ENCODE peak calls at places on chromosomes 16 and 17, in four cellular contexts. S is fibroblast of lung, V is uterus, L is Peyer's patch. U is an unnamed sample.

GRCh38 chr16:56183266-56183665 is 8.0 kb upstream of the GNAO1 start:
- DNase-seq in S (no peak), V (no peak), L (no peak), U (no peak)

GRCh38 chr17:43695968-43696865 is 34.5 kb upstream of the MEOX1 start:
- DNase-seq in S (peak; percentile 49), V (no peak), L (no peak), U (no peak)

GRCh38 chr17:58121925-58122324 is 26.3 kb upstream of the OR4D1 start:
- DNase-seq in S (peak; percentile 35), V (no peak), L (no peak), U (peak; percentile 45)

GRCh38 chr17:29664743-29665479 is 42.2 kb upstream of the CORO6 start:
- DNase-seq in S (peak; percentile 91), V (no peak), L (no peak), U (no peak)

GRCh38 chr16:15539197-15539596 is 103.8 kb downstream of the MARF1 start:
- DNase-seq in S (no peak), V (no peak), L (no peak), U (peak; percentile 19)

GRCh38 chr17:74825952-74826713 is 33.6 kb downstream of the GRIN2C start:
- DNase-seq in S (no peak), V (no peak), L (no peak), U (peak; percentile 58)

GRCh38 chr17:309361-309888 is 43.2 kb downstream of the RPH3AL start:
- DNase-seq in S (peak; percentile 29), V (no peak), L (no peak), U (peak; percentile 67)

GRCh38 chr17:49031965-49032928 is 35.1 kb downstream of the IGF2BP1 start:
- DNase-seq in S (peak; percentile 65), V (peak; percentile 25), L (no peak), U (peak; percentile 96)

GRCh38 chr17:79619196-79619595 is 8.3 kb upstream of the RBFOX3 start:
- DNase-seq in S (no peak), V (peak; percentile 2), L (peak; percentile 5), U (no peak)

GRCh38 chr17:81285179-81285878 is 9.8 kb downstream of the SLC38A10 start:
- DNase-seq in S (peak; percentile 34), V (peak; percentile 54), L (peak; percentile 60), U (no peak)

GRCh38 chr16:50602531-50603205 is 54.5 kb downstream of the NKD1 start:
- DNase-seq in S (no peak), V (no peak), L (no peak), U (no peak)

GRCh38 chr17:47955497-47956461 is 1.9 kb downstream of the PRR15L start:
- DNase-seq in S (no peak), V (no peak), L (peak; percentile 77), U (no peak)

GRCh38 chr17:13204607-13205237 is 186.9 kb upstream of the ELAC2 start:
- DNase-seq in S (peak; percentile 54), V (no peak), L (no peak), U (no peak)

GRCh38 chr17:15377608-15378007 is 36.2 kb upstream of the TEKT3 start:
- DNase-seq in S (peak; percentile 89), V (no peak), L (no peak), U (no peak)

GRCh38 chr17:61452301-61453290 is at the start of gene TBX4:
- DNase-seq in S (no peak), V (no peak), L (no peak), U (no peak)

GRCh38 chr17:79019631-79020584 is 4.1 kb upstream of the C1QTNF1 start:
- DNase-seq in S (peak; percentile 59), V (peak; percentile 56), L (peak; percentile 70), U (peak; percentile 78)

GRCh38 chr17:8463089-8463488 is 27.4 kb downstream of the NDEL1 start:
- DNase-seq in S (no peak), V (no peak), L (no peak), U (no peak)

GRCh38 chr17:81153340-81153803 is 11.9 kb upstream of the PVALEF start:
- DNase-seq in S (peak; percentile 15), V (no peak), L (no peak), U (peak; percentile 94)

GRCh38 chr16:50301626-50302471 is 35.5 kb downstream of the ADCY7 start:
- DNase-seq in S (peak; percentile 91), V (peak; percentile 27), L (peak; percentile 47), U (no peak)

GRCh38 chr17:11720816-11721215 is 122.5 kb downstream of the DNAH9 start:
- DNase-seq in S (no peak), V (no peak), L (no peak), U (no peak)

GRCh38 chr17:82301916-82302497 is 15.4 kb downstream of the CD7 start:
- DNase-seq in S (no peak), V (no peak), L (no peak), U (no peak)

GRCh38 chr16:35734728-35735402 is 2275.5 kb downstream of the TP53TG3F start:
- DNase-seq in S (no peak), V (no peak), L (no peak), U (no peak)

GRCh38 chr17:66523378-66524174 is 221.2 kb downstream of the PRKCA start:
- DNase-seq in S (peak; percentile 69), V (no peak), L (no peak), U (no peak)

GRCh38 chr16:58464047-58464915 is 35.7 kb upstream of the NDRG4 start:
- DNase-seq in S (no peak), V (no peak), L (no peak), U (peak; percentile 25)

DNA sequence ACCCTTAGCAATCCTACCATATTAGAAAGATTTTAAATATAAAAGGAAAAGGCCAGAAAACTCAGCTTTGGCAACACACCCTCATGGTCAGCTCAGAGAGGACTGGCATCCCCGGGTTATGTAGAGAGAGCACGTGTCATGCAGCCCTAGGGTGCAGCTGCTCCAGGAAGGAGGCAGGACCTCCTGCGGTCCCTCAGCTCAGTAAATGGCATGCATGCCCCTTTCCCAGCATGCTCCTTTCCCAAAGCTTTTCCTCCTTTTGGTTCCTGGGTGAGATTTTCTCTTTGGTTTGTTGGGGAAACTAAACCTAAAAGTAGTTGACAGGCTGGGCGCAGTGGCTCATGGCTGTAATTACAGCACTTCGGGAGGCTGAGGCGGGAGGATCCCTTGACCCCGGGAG is 3.9 kb downstream of the GAN start:
- DNase-seq in S (no peak), V (no peak), L (no peak), U (peak; percentile 58)
- H3K4me3 ChIP-seq in S (no peak overlapping the region), V (no peak overlapping the region), L (no peak overlapping the region), U (no peak overlapping the region)

DNA sequence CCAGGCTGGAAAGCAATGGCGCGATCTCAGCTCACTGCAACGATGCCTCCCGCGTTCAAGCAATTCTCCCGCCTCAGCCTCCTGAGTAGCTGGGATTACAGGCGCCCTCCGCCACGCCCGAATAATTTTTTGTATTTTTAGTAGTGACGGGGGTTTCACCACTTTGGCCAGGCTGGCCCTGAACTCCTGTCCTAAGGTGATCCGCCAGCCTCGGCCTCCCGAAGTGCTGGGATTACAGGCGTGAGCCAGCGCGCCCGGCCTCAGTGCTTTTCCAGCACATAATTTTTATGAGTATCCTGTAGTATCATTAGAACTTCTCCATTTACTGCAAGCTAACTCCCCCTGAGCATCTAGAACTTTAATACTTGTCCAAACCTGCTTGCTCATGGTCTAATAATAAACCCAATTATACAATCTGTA is 1.8 kb downstream of the UBE2G1 start:
- DNase-seq in S (no peak), V (peak; percentile 25), L (no peak), U (no peak)
- H3K4me3 ChIP-seq in S (peak overlapping the region; percentile 81), V (peak overlapping the region; percentile 70), L (peak overlapping the region; percentile 100), U (peak overlapping the region; percentile 100)

GRCh38 chr16:70679653-70680494 is 6.0 kb downstream of the MTSS2 start:
- DNase-seq in S (no peak), V (peak; percentile 53), L (no peak), U (peak; percentile 76)

GRCh38 chr16:70682239-70683145 is 3.4 kb downstream of the MTSS2 start:
- DNase-seq in S (no peak), V (no peak), L (no peak), U (no peak)

GRCh38 chr16:70683146-70683944 is 2.5 kb downstream of the MTSS2 start:
- DNase-seq in S (no peak), V (no peak), L (no peak), U (no peak)

GRCh38 chr16:70680495-70681381 is 5.1 kb downstream of the MTSS2 start:
- DNase-seq in S (no peak), V (peak; percentile 17), L (no peak), U (no peak)

DNA sequence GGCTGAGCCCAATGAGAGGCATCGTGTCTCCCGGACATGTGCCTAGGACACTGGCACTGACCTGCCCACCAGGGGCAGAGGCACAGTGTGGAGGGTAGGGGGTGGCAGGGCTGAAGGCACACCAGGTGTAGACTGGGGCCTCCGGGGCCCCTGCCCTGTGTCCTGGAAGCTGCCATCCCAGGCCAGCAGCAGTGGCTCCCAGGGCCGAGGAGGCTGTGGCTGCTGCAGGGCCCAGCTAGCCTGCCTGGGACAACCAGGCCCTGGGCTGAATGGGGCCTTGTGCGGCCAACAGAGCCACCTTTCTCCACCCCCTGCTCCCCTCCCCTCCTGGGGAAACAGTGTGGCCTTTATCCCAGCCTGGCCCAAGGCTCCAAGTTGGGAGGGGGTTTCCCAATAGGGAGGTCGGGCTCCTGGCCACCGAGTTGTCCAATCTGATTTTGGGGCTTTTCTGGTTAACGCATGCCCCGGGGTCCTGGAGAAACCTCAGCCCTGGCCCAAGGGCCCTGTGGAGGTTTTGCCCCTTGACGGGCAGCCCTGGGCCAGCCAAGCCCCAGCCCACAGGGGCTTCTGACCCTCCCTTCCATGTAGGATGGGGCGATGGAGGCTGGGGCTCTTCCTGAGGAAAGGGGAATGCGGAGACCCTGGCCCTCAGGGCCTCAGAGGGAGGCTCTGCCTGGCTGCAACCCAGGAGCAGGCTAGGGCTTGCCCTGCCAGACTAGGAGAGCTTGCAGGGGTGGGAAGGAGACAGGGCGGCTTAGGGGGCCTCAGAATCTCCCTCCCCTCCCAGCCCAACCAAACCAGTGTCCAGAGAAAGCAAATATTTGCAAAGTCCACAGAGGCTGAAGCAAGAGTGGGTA is 4.2 kb downstream of the MTSS2 start:
- DNase-seq in S (no peak), V (no peak), L (no peak), U (no peak)
- H3K4me3 ChIP-seq in S (peak overlapping the region; percentile 21), V (no peak overlapping the region), L (no peak overlapping the region), U (no peak overlapping the region)

GRCh38 chr16:24471616-24472015 is 67.8 kb upstream of the RBBP6 start:
- DNase-seq in S (no peak), V (no peak), L (no peak), U (peak; percentile 55)
- H3K4me3 ChIP-seq in S (no peak overlapping the region), V (no peak overlapping the region), L (no peak overlapping the region), U (no peak overlapping the region)

GRCh38 chr17:37790153-37790552 is 45.3 kb upstream of the HNF1B start:
- DNase-seq in S (peak; percentile 53), V (no peak), L (no peak), U (peak; percentile 35)
- H3K4me3 ChIP-seq in S (no peak overlapping the region), V (no peak overlapping the region), L (no peak overlapping the region), U (no peak overlapping the region)

GRCh38 chr17:2181206-2181983 is 122.2 kb downstream of the SMG6 start:
- DNase-seq in S (peak; percentile 98), V (peak; percentile 87), L (no peak), U (no peak)
- H3K4me3 ChIP-seq in S (no peak overlapping the region), V (no peak overlapping the region), L (no peak overlapping the region), U (no peak overlapping the region)

GRCh38 chr16:1680361-1680760 is 2.3 kb downstream of the JPT2 start:
- DNase-seq in S (no peak), V (no peak), L (no peak), U (no peak)
- H3K4me3 ChIP-seq in S (no peak overlapping the region), V (no peak overlapping the region), L (no peak overlapping the region), U (no peak overlapping the region)

GRCh38 chr16:70395345-70395901 is 43.5 kb downstream of the ST3GAL2 start:
- DNase-seq in S (peak; percentile 23), V (no peak), L (peak; percentile 92), U (peak; percentile 33)
- H3K4me3 ChIP-seq in S (no peak overlapping the region), V (no peak overlapping the region), L (no peak overlapping the region), U (no peak overlapping the region)

U was measured in A673.